ENCODE peak calls at places on chromosomes 5 and 9, in six cellular contexts. S is A549, V is endothelial cell of umbilical vein, N is HepG2, I is GM12878, X is K562. D is an unnamed sample.

GRCh38 chr9:77498891-77499290 is 149.2 kb downstream of the GNA14 start:
- DNase-seq in N (no peak), X (no peak), V (no peak), I (no peak), S (no peak), D (no peak)

GRCh38 chr9:71816782-71817549 is 48.7 kb upstream of the CEMIP2 start:
- DNase-seq in V (peak), N (no peak), I (no peak), S (no peak), X (no peak), D (no peak)

GRCh38 chr5:173594061-173594460 is 22.4 kb downstream of the BOD1 start:
- DNase-seq in V (no peak), N (no peak), I (no peak), X (no peak), S (no peak), D (no peak)

GRCh38 chr5:95621839-95622629 is 2.1 kb downstream of the GPR150 start:
- DNase-seq in N (no peak), X (no peak), S (no peak), I (no peak), V (no peak), D (peak)

GRCh38 chr5:174329738-174330137 is 284.2 kb downstream of the NSG2 start:
- DNase-seq in N (no peak), S (no peak), V (no peak), I (no peak), X (no peak), D (no peak)

GRCh38 chr5:143896981-143897380 is 85.0 kb downstream of the HMHB1 start:
- DNase-seq in I (no peak), X (no peak), V (peak), S (no peak), N (no peak), D (no peak)

GRCh38 chr9:131635285-131635684 is 90.0 kb downstream of the PRRT1B start:
- DNase-seq in X (peak), V (peak), I (no peak), N (peak), S (peak), D (peak)

GRCh38 chr9:82302968-82303655 is 314.5 kb downstream of the SPATA31D1 start:
- DNase-seq in V (no peak), X (no peak), I (no peak), N (no peak), S (no peak), D (no peak)

GRCh38 chr9:73158723-73159122 is 7.1 kb downstream of the ANXA1 start:
- DNase-seq in V (no peak), S (no peak), I (no peak), X (no peak), N (no peak), D (no peak)

GRCh38 chr5:137615171-137615775 is 116.1 kb upstream of the SPOCK1 start:
- DNase-seq in S (no peak), X (no peak), V (no peak), N (no peak), I (no peak), D (no peak)

GRCh38 chr5:134406390-134406789 is 5.3 kb downstream of the CDKN2AIPNL start:
- DNase-seq in N (no peak), V (no peak), I (no peak), X (no peak), S (no peak), D (no peak)

GRCh38 chr5:61329729-61330128 is 2.3 kb upstream of the ZSWIM6 start:
- DNase-seq in X (no peak), I (no peak), V (peak), N (peak), S (no peak), D (peak)

GRCh38 chr5:118405650-118406061 is 582.7 kb downstream of the DTWD2 start:
- DNase-seq in S (no peak), N (no peak), X (no peak), I (no peak), V (no peak), D (no peak)

GRCh38 chr5:9562101-9562500 is 16.2 kb upstream of the SEMA5A start:
- DNase-seq in X (no peak), I (no peak), N (no peak), V (no peak), S (no peak), D (peak)

DNA sequence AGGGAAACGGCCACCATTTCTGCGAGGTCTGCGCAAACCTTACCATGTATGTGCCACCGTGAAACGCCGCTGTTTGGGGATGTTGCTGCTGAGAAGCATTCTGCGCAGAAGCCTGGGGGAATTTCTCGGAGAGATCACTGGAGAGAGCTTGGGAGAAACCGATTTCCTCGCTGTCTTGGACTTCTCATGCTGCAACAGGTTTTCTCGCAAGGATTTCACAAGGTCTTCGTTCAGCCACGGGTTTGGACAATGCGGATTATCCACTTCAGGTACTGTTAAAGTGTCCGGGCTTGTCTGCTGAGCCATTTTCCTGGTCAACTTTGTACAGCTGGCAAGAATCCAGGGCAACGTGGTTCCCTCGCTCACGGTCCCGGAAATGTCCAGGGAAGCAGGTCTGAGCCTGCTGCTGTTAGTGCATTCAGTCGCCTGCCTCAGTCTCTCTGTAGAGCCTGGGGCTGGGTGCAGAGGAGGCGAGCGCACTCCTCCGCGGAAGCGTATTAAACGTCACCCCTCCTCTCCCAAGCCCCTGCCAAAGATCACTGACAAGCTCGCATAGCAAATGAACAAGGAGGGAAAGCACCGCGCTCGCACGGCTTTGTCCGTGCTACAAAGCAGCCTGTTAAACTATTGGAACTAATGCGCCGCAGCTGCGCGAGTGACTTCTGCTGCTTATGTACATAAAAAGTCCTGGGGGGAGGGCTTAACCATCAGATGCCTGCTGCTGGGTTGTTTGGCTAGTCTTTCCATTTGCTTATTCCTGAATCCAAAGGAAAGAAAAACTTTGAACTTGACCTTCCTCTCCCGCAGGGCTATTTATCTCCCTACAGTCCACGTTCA is 125.1 kb downstream of the PDE4D start:
- DNase-seq in X (no peak), S (peak), I (no peak), N (peak), V (peak), D (no peak)
- TF ChIP-seq MAX in X (no peak), S (peak), I (no peak), N (no peak), V (no peak), D (no peak)

DNA sequence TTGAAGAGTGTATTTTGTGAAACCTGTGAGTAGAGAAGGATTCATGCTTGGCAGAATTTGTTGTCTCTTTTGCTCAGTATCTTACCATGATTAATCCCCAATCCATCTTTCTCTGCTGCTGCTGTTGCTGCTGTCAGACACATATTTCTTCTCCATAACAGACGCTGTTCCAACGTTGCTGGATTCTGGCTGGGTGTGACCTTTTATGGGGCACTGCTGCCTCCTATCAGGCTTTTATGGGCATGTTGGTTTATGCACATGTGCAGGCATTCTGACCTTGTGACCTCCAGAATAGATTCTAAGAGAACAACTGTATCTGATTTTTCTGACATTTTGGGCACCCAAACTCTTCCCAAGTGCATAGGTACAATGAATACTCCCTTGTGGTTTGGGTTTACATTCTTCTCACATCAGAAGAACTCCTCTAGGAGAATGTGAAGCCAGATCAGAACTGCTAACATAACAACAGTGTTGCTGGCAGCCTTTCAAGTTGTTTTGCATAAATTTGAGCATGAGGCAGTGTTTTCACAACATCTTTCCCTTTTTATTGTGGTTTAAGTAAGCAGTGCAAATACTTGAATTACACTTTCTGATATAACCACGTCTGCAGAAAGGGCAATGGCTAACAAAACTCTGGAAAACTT is 9.2 kb upstream of the ISL1 start:
- DNase-seq in X (no peak), N (no peak), V (no peak), S (no peak), I (no peak), D (no peak)
- TF ChIP-seq MYC in X (no peak), N (no peak), V (no peak), S (no peak), I (no peak), D (no peak)

GRCh38 chr9:130193531-130194405 is 21.6 kb downstream of the NCS1 start:
- DNase-seq in N (no peak), X (peak), I (no peak), S (no peak), V (no peak), D (no peak)

GRCh38 chr9:130191749-130192120 is 19.5 kb downstream of the NCS1 start:
- DNase-seq in X (no peak), N (no peak), I (no peak), S (no peak), V (no peak), D (no peak)

GRCh38 chr9:130191068-130191748 is 19.0 kb downstream of the NCS1 start:
- DNase-seq in X (no peak), V (no peak), I (no peak), S (no peak), N (no peak), D (no peak)

GRCh38 chr9:130193119-130193518 is 20.9 kb downstream of the NCS1 start:
- DNase-seq in N (no peak), I (no peak), X (no peak), V (no peak), S (no peak), D (no peak)

DNA sequence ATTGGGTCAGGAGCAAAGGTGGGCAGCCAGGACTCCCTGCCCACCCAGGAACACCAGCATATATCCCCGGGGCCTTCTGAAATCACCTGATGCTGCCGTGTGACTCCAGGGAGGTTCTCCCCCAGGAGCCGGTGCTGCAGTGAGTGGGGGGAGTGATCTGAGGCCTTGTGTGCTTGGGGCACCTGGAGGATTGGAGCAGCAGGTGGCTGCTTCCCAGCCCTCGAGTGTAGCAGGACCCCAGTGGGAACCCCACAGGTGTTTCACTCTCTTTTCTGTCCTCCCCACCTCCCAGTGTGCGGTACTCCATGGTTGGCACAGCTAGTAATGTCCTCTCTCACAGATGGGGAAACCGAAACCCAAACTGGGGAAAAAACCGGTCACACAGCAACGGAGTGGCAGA is 20.4 kb downstream of the NCS1 start:
- DNase-seq in N (no peak), V (no peak), I (no peak), X (no peak), S (no peak), D (no peak)
- H3K4me3 ChIP-seq in N (peak), V (no peak), I (no peak), X (no peak), S (no peak), D (no peak)

GRCh38 chr5:122701640-122702523 is 73.0 kb upstream of the SNX2 start:
- DNase-seq in N (no peak), V (no peak), I (peak), X (no peak), S (no peak), D (peak)
- TF ChIP-seq MAX in N (no peak), V (no peak), I (no peak), X (no peak), S (no peak), D (no peak)

GRCh38 chr5:81365541-81365940 is 28.4 kb downstream of the ACOT12 start:
- DNase-seq in X (no peak), N (no peak), S (no peak), I (no peak), V (no peak), D (no peak)
- TF ChIP-seq MYC in X (no peak), N (no peak), S (no peak), I (no peak), V (no peak), D (no peak)

DNA sequence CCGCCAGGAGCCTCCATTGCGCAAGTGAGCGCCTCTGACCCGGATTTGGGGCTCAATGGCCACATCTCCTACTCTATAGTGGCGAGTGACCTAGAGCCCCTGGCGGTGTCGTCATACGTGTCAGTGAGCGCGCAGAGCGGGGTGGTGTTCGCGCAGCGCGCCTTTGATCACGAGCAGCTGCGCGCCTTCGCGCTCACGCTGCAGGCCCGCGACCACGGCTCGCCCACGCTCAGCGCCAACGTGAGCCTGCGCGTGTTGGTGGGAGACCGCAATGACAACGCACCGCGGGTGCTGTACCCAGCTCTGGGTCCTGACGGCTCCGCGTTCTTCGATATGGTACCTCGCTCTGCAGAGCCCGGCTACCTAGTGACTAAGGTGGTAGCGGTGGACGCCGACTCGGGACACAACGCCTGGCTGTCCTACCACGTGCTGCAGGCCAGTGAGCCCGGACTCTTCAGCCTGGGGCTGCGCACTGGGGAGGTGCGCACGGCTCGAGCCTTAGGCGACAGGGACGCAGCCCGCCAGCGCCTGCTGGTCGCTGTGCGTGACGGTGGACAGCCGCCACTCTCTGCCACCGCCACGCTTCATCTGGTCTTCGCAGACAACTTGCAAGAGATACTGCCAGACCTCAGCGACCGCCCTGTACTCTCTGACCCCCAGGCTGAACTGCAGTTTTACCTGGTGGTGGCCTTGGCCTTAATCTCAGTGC is 1.9 kb downstream of the PCDHGB6 start:
- DNase-seq in V (no peak), I (no peak), N (no peak), S (no peak), X (no peak), D (no peak)
- H3K4me3 ChIP-seq in V (no peak), I (no peak), N (no peak), S (no peak), X (no peak), D (no peak)